ENCODE peak calls at places on chromosomes 5 and 9, in eight cellular contexts. B is neuronal stem cell, O is brain microvascular endothelial cell, Q is mucosa of descending colon, C is body of pancreas, U is PC-9, H is stomach, W is fibroblast of mammary gland. L is an unnamed sample.

GRCh38 chr5:63053019-63053638 is 474.5 kb downstream of the LRRC70 start:
- DNase-seq in B (no peak), O (no peak), Q (no peak), C (peak; percentile 47), U (no peak), H (no peak), W (no peak), L (peak; percentile 80)

GRCh38 chr5:72363146-72363802 is 43.1 kb downstream of the PTCD2 start:
- DNase-seq in B (no peak), O (peak; percentile 90), Q (no peak), C (no peak), U (peak; percentile 29), H (no peak), W (peak; percentile 81), L (no peak)

GRCh38 chr5:44774279-44774880 is 34.4 kb upstream of the MRPS30 start:
- DNase-seq in B (peak; percentile 33), O (peak; percentile 2), Q (no peak), C (peak; percentile 11), U (no peak), H (no peak), W (peak; percentile 81), L (no peak)

GRCh38 chr5:153476767-153477166 is 13.7 kb upstream of the GRIA1 start:
- DNase-seq in B (no peak), O (peak; percentile 88), Q (no peak), C (no peak), U (no peak), H (no peak), W (peak; percentile 96), L (no peak)

GRCh38 chr9:6984941-6985578 is 227.3 kb downstream of the KDM4C start:
- DNase-seq in B (no peak), O (no peak), Q (no peak), C (no peak), U (no peak), H (no peak), W (no peak), L (no peak)

GRCh38 chr5:83096660-83097334 is 19.4 kb downstream of the XRCC4 start:
- DNase-seq in B (no peak), O (peak; percentile 18), Q (no peak), C (no peak), U (no peak), H (no peak), W (peak; percentile 24), L (no peak)

GRCh38 chr9:8234286-8234819 is 434.8 kb upstream of the DMAC1 start:
- DNase-seq in B (no peak), O (no peak), Q (no peak), C (no peak), U (no peak), H (no peak), W (no peak), L (no peak)

GRCh38 chr9:4550777-4551476 is 60.7 kb downstream of the SLC1A1 start:
- DNase-seq in B (no peak), O (no peak), Q (no peak), C (no peak), U (no peak), H (no peak), W (peak; percentile 40), L (no peak)

GRCh38 chr5:135745897-135746500 is 88.5 kb upstream of the SLC25A48 start:
- DNase-seq in B (no peak), O (no peak), Q (no peak), C (no peak), U (no peak), H (no peak), W (no peak), L (no peak)

GRCh38 chr9:33880562-33881089 is 63.7 kb downstream of the UBE2R2 start:
- DNase-seq in B (peak; percentile 12), O (peak; percentile 27), Q (no peak), C (no peak), U (no peak), H (no peak), W (no peak), L (no peak)

GRCh38 chr5:93357686-93358085 is 223.3 kb downstream of the NR2F1-AS1 start:
- DNase-seq in B (no peak), O (no peak), Q (no peak), C (no peak), U (no peak), H (no peak), W (no peak), L (no peak)

GRCh38 chr5:35404701-35405100 is 174.4 kb upstream of the PRLR start:
- DNase-seq in B (no peak), O (no peak), Q (no peak), C (no peak), U (no peak), H (no peak), W (no peak), L (no peak)

GRCh38 chr9:137138058-137138697 is 776 bp upstream of the GRIN1 start:
- DNase-seq in B (no peak), O (no peak), Q (no peak), C (no peak), U (no peak), H (no peak), W (no peak), L (no peak)

GRCh38 chr9:104093647-104094533 is at the start of gene SMC2:
- DNase-seq in B (peak; percentile 87), O (peak; percentile 93), Q (peak; percentile 96), C (peak; percentile 86), U (peak; percentile 95), H (peak; percentile 91), W (peak; percentile 86), L (peak; percentile 93)

GRCh38 chr9:99235874-99236627 is 14.0 kb downstream of the SEC61B start:
- DNase-seq in B (no peak), O (no peak), Q (no peak), C (no peak), U (no peak), H (no peak), W (no peak), L (no peak)

GRCh38 chr9:29220852-29221251 is 1647.6 kb upstream of the C9orf72 start:
- DNase-seq in B (no peak), O (no peak), Q (no peak), C (no peak), U (no peak), H (no peak), W (no peak), L (no peak)

GRCh38 chr9:133783331-133783731 is 45.2 kb upstream of the SARDH start:
- DNase-seq in B (no peak), O (no peak), Q (no peak), C (no peak), U (no peak), H (no peak), W (no peak), L (no peak)

GRCh38 chr9:106104887-106105286 is 410.5 kb downstream of the TMEM38B start:
- DNase-seq in B (no peak), O (no peak), Q (no peak), C (no peak), U (no peak), H (no peak), W (no peak), L (no peak)

GRCh38 chr5:142316051-142316450 is 8.8 kb downstream of the SPRY4 start:
- DNase-seq in B (no peak), O (no peak), Q (no peak), C (no peak), U (no peak), H (no peak), W (peak; percentile 57), L (no peak)

GRCh38 chr5:142317673-142318261 is 7.1 kb downstream of the SPRY4 start:
- DNase-seq in B (no peak), O (no peak), Q (no peak), C (no peak), U (no peak), H (no peak), W (peak; percentile 38), L (no peak)

GRCh38 chr5:142316681-142317080 is 8.1 kb downstream of the SPRY4 start:
- DNase-seq in B (no peak), O (no peak), Q (no peak), C (no peak), U (no peak), H (no peak), W (no peak), L (no peak)

GRCh38 chr5:142315231-142315900 is 9.5 kb downstream of the SPRY4 start:
- DNase-seq in B (no peak), O (no peak), Q (no peak), C (no peak), U (no peak), H (no peak), W (no peak), L (no peak)

DNA sequence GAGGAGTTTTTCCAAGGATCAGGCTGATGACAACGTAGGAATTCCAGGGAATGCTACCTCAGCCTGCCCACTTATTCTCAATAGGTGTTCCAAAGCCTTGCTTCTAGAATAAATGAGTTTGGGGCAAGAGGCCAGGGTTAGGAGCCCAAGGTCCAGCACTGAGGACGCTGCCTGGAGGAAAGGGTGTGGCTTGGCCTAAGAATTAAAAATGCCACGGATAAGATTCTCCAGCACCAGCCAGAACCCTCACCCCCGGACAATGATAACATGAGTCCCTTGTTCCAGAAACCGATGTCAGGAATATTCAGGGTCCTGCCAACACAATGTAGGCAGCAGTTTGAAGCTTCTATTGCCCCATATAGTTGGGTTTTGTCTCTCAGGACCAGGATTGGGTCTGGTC is 7.6 kb downstream of the SPRY4 start:
- DNase-seq in B (no peak), O (no peak), Q (no peak), C (no peak), U (no peak), H (no peak), W (no peak), L (no peak)
- H3K4me3 ChIP-seq in B (no peak overlapping the region), O (no peak overlapping the region), Q (no peak overlapping the region), C (no peak overlapping the region), U (no peak overlapping the region), H (no peak overlapping the region), W (no peak overlapping the region), L (no peak overlapping the region)

GRCh38 chr9:129320575-129321311 is 142.7 kb upstream of the IER5L start:
- DNase-seq in B (no peak), O (peak; percentile 78), Q (no peak), C (peak; percentile 77), U (peak; percentile 48), H (peak; percentile 79), W (peak; percentile 78), L (peak; percentile 62)
- H3K4me3 ChIP-seq in B (no peak overlapping the region), O (peak overlapping the region; percentile 33), Q (no peak overlapping the region), C (no peak overlapping the region), U (no peak overlapping the region), H (peak overlapping the region; percentile 40), W (peak overlapping the region; percentile 17), L (peak overlapping the region; percentile 35)

DNA sequence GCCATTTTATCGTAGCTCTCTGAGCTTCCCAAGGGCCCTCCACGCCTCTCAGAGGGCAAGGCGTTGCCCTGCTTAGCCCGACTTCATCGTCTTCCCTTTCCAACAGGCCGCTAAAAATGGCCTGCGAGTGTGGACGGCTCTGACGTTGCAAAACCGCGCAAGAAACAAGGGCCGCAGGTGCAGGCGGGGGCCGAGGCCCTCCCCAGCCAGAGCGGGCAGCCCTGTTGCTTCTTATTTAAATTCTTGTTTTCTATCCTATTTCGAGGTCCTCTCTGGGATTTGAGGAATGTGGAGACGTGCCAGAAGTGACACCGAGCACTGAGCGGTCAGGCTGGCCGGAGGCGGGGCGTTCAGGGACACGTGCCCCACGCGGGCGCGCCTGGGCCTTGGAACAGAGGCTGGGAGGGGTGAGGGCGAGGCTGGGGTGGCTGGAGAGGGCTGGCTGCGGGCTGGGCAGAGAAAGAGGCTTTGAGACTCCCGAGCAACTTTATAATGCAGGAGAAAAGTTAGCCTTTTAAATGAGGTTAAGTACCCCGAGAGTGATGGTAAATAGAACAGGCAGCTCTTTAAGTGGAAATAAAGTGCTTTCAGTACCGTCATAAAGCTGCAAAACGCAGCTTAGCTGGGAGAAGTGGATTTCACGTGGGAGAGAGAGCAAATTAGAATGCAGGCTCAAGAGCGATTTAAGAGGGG is 243.6 kb downstream of the AUH start:
- DNase-seq in B (peak; percentile 24), O (peak; percentile 69), Q (peak; percentile 91), C (peak; percentile 79), U (peak; percentile 75), H (peak; percentile 73), W (peak; percentile 88), L (peak; percentile 83)
- H3K4me3 ChIP-seq in B (no peak overlapping the region), O (peak overlapping the region; percentile 30), Q (no peak overlapping the region), C (no peak overlapping the region), U (no peak overlapping the region), H (peak overlapping the region; percentile 27), W (peak overlapping the region; percentile 6), L (no peak overlapping the region)

GRCh38 chr5:61123145-61123544 is 39.1 kb downstream of the SMIM15 start:
- DNase-seq in B (no peak), O (no peak), Q (no peak), C (no peak), U (no peak), H (no peak), W (no peak), L (no peak)
- H3K4me3 ChIP-seq in B (no peak overlapping the region), O (no peak overlapping the region), Q (no peak overlapping the region), C (no peak overlapping the region), U (no peak overlapping the region), H (no peak overlapping the region), W (no peak overlapping the region), L (no peak overlapping the region)

L was measured in right lobe of liver.